ENCODE peak calls at places on chromosomes 6 and 20, in eight cellular contexts. E is GM23338; M is cardiac muscle cell; R is GM12878; O is SJSA1; A is tibial artery; L is CD4-positive, alpha-beta memory T cell; N is ascending aorta. S is an unnamed sample. For H3K36me3 and H3K4me1, the result is how much of the 10 kb centered on the place peaks cover.

GRCh38 chr20:51549474-51549873 is 7.0 kb upstream of the NFATC2 start:
- DNase-seq in L (no peak), A (no peak), N (no peak), O (no peak), M (no peak), R (no peak), E (no peak), S (no peak)

GRCh38 chr6:23446394-23447001 is 679.5 kb upstream of the NRSN1 start:
- DNase-seq in N (no peak), M (peak), R (no peak), A (no peak), O (peak), L (no peak), E (peak), S (peak)

GRCh38 chr6:89275900-89276299 is 39.2 kb downstream of the GABRR2 start:
- DNase-seq in A (no peak), O (no peak), R (no peak), L (no peak), N (no peak), M (no peak), E (no peak), S (no peak)

GRCh38 chr6:120005292-120005976 is 655.9 kb upstream of the MAN1A1 start:
- DNase-seq in E (peak), R (no peak), A (no peak), M (no peak), N (no peak), O (no peak), L (no peak), S (no peak)

GRCh38 chr6:87789198-87789899 is 87.3 kb upstream of the AKIRIN2 start:
- DNase-seq in E (peak), A (peak), L (no peak), R (no peak), M (peak), N (no peak), O (peak), S (no peak)

GRCh38 chr20:32040142-32040953 is 11.7 kb upstream of the HCK start:
- DNase-seq in O (no peak), A (peak), R (no peak), E (no peak), L (no peak), M (no peak), N (no peak), S (no peak)

GRCh38 chr6:2980465-2980855 is 9.1 kb upstream of the SERPINB6 start:
- DNase-seq in R (no peak), L (no peak), O (no peak), N (no peak), A (no peak), E (no peak), M (no peak), S (no peak)

GRCh38 chr6:17865243-17865642 is 122.2 kb downstream of the KIF13A start:
- DNase-seq in E (no peak), N (no peak), L (no peak), M (no peak), O (peak), A (no peak), R (no peak), S (no peak)

GRCh38 chr20:64241061-64241460 is 14.5 kb upstream of the PCMTD2 start:
- DNase-seq in E (no peak), M (no peak), O (no peak), R (no peak), L (no peak), N (no peak), A (no peak), S (no peak)

GRCh38 chr6:136563386-136564152 is 13.3 kb upstream of the MAP7 start:
- DNase-seq in E (no peak), O (no peak), A (no peak), L (no peak), R (no peak), M (no peak), N (no peak), S (no peak)

GRCh38 chr6:112232845-112233256 is 21.5 kb downstream of the LAMA4 start:
- DNase-seq in L (no peak), R (no peak), M (peak), O (peak), N (no peak), E (no peak), A (no peak), S (no peak)

GRCh38 chr6:161829186-161829794 is 555.4 kb upstream of the AGPAT4 start:
- DNase-seq in L (no peak), E (peak), A (no peak), R (no peak), O (peak), N (no peak), M (no peak), S (no peak)

GRCh38 chr6:169701218-169701952 is 444 bp downstream of the WDR27 start:
- DNase-seq in R (no peak), A (no peak), E (peak), L (no peak), O (no peak), N (no peak), M (no peak), S (no peak)

GRCh38 chr6:152897807-152898399 is 84.9 kb downstream of the FBXO5 start:
- DNase-seq in E (peak), O (peak), M (peak), R (peak), L (peak), N (no peak), A (peak), S (peak)

GRCh38 chr6:138957484-138957883 is 30.6 kb downstream of the REPS1 start:
- DNase-seq in N (no peak), L (no peak), R (no peak), O (no peak), E (no peak), A (no peak), M (peak), S (no peak)

GRCh38 chr20:24781061-24781980 is 167.7 kb upstream of the CST7 start:
- DNase-seq in R (no peak), E (peak), A (no peak), N (no peak), L (no peak), O (peak), M (peak), S (no peak)

GRCh38 chr6:87396595-87397392 is 11.0 kb upstream of the CFAP206 start:
- DNase-seq in L (no peak), R (no peak), N (no peak), A (no peak), M (no peak), E (no peak), O (no peak), S (no peak)

GRCh38 chr20:59232618-59233017 is 67.8 kb upstream of the EDN3 start:
- DNase-seq in O (no peak), E (no peak), M (no peak), N (no peak), L (no peak), A (no peak), R (no peak), S (no peak)

GRCh38 chr6:112241820-112242443 is 12.4 kb downstream of the LAMA4 start:
- DNase-seq in R (no peak), N (no peak), E (no peak), O (no peak), A (no peak), L (no peak), M (no peak), S (no peak)

GRCh38 chr20:20665933-20666332 is 46.5 kb downstream of the RALGAPA2 start:
- DNase-seq in L (no peak), N (no peak), M (no peak), E (no peak), A (no peak), O (no peak), R (no peak), S (no peak)

GRCh38 chr6:113190170-113190569 is 667.0 kb upstream of the MARCKS start:
- DNase-seq in E (peak), M (peak), O (no peak), A (no peak), N (no peak), L (no peak), R (no peak), S (no peak)

GRCh38 chr6:104187616-104188015 is 672.1 kb downstream of the HACE1 start:
- DNase-seq in L (no peak), N (no peak), M (no peak), R (no peak), O (no peak), E (peak), A (no peak), S (no peak)

GRCh38 chr6:136677822-136678221 is 114.5 kb downstream of the MAP3K5 start:
- DNase-seq in L (no peak), R (no peak), M (no peak), O (no peak), E (no peak), N (no peak), A (no peak), S (no peak)

GRCh38 chr20:38131588-38132121 is 33.4 kb downstream of the TGM2 start:
- DNase-seq in O (no peak), M (no peak), E (no peak), N (no peak), R (no peak), L (no peak), A (peak), S (no peak)

GRCh38 chr20:18156045-18156444 is 18.4 kb downstream of the KAT14 start:
- DNase-seq in N (no peak), R (no peak), E (no peak), O (no peak), L (no peak), M (no peak), A (no peak), S (no peak)

GRCh38 chr20:18157102-18157501 is 19.4 kb downstream of the KAT14 start:
- DNase-seq in R (no peak), A (no peak), E (no peak), N (no peak), L (no peak), O (no peak), M (no peak), S (no peak)

GRCh38 chr20:18154342-18154741 is 16.7 kb downstream of the KAT14 start:
- DNase-seq in N (no peak), M (no peak), R (no peak), E (no peak), L (no peak), O (no peak), A (no peak), S (no peak)
- H3K36me3 ChIP-seq in N (under half), M (under half), R (under half), E (under half), L (under half), O (under half), A (under half), S (under half)

GRCh38 chr6:25315194-25315593 is 36.0 kb downstream of the CARMIL1 start:
- DNase-seq in E (peak), L (no peak), O (no peak), N (no peak), R (no peak), M (no peak), A (no peak), S (no peak)
- H3K27ac ChIP-seq in E (no peak), L (no peak), O (no peak), N (no peak), R (no peak), M (peak), A (no peak), S (no peak)

GRCh38 chr20:1108437-1108920 is 9.9 kb upstream of the PSMF1 start:
- DNase-seq in M (peak), L (peak), E (peak), R (no peak), A (peak), O (peak), N (no peak), S (peak)

GRCh38 chr20:1118336-1119127 is at the start of gene PSMF1:
- DNase-seq in M (peak), N (peak), A (peak), L (peak), O (peak), R (peak), E (peak), S (peak)

GRCh38 chr20:1107176-1107575 is 11.2 kb upstream of the PSMF1 start:
- DNase-seq in M (no peak), N (no peak), A (no peak), E (no peak), L (no peak), R (no peak), O (no peak), S (no peak)

GRCh38 chr20:1118004-1118335 is 432 bp upstream of the PSMF1 start:
- DNase-seq in O (no peak), A (no peak), L (no peak), M (no peak), N (no peak), E (no peak), R (no peak), S (no peak)

GRCh38 chr20:1112908-1113307 is 5.5 kb upstream of the PSMF1 start:
- DNase-seq in L (no peak), A (no peak), O (no peak), N (no peak), R (no peak), M (no peak), E (no peak), S (no peak)
- H3K4me1 ChIP-seq in L (under half), A (under half), O (under half), N (under half), R (under half), M (under half), E (under half), S (under half)

GRCh38 chr6:11608600-11609323 is 71.2 kb downstream of the TMEM170B start:
- DNase-seq in M (no peak), N (no peak), E (no peak), O (no peak), R (no peak), L (no peak), A (no peak), S (no peak)
- H3K36me3 ChIP-seq in M (under half), N (under half), E (under half), O (under half), R (under half), L (under half), A (under half), S (under half)

DNA sequence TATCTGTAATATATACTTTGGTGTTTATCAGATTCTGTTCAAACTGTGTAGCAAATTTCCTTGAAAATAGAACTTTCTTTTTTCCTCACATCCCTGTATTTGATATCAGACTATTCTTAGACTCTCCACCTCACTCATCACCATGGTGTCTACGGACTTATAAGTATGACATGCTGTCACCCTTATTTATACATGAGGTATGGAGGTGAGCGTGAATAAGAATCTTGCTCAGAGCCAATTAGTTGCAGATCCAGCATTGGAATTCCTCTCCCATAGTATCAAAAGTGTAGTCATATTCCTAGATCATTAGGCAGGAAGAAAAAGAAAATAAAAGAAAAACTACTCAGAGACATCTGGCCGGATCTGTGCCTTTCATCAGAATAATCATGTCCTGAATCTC is 43.0 kb downstream of the TPD52L1 start:
- DNase-seq in N (no peak), M (no peak), R (no peak), A (no peak), E (no peak), L (no peak), O (no peak), S (no peak)
- H3K27ac ChIP-seq in N (peak), M (peak), R (no peak), A (peak), E (no peak), L (no peak), O (no peak), S (peak)

GRCh38 chr20:3755814-3756480 is 11.6 kb downstream of the ADISSP start:
- DNase-seq in L (no peak), M (no peak), N (no peak), A (no peak), O (no peak), E (no peak), R (no peak), S (no peak)
- H3K4me1 ChIP-seq in L (under half), M (under half), N (under half), A (under half), O (under half), E (under half), R (under half), S (under half)